ENCODE peak calls at places on chromosomes 7 and 10, in ten cellular contexts. One of them, this sample, is unnamed.

GRCh38 chr7:44638611-44639557 is 32.5 kb downstream of the OGDH start:
- DNase-seq in cardiac muscle cell: peak; percentile 72
- DNase-seq in upper lobe of left lung: no peak
- DNase-seq in left ventricle myocardium inferior: peak; percentile 56
- DNase-seq in H1: no peak
- DNase-seq in ascending aorta: peak; percentile 66
- DNase-seq in CD8-positive, alpha-beta T cell: peak; percentile 74
- DNase-seq in heart right ventricle: peak; percentile 54
- DNase-seq in tibial artery: peak; percentile 73
- DNase-seq in sigmoid colon: peak; percentile 79
- DNase-seq in this sample: peak; percentile 43

GRCh38 chr7:14137676-14138075 is 148.2 kb upstream of the ETV1 start:
- DNase-seq in upper lobe of left lung: no peak
- DNase-seq in cardiac muscle cell: no peak
- DNase-seq in CD8-positive, alpha-beta T cell: no peak
- DNase-seq in sigmoid colon: no peak
- DNase-seq in heart right ventricle: no peak
- DNase-seq in tibial artery: no peak
- DNase-seq in ascending aorta: no peak
- DNase-seq in left ventricle myocardium inferior: no peak
- DNase-seq in H1: no peak
- DNase-seq in this sample: no peak

GRCh38 chr10:105269011-105269410 is 627.9 kb downstream of the SORCS3 start:
- DNase-seq in left ventricle myocardium inferior: no peak
- DNase-seq in CD8-positive, alpha-beta T cell: no peak
- DNase-seq in sigmoid colon: no peak
- DNase-seq in tibial artery: no peak
- DNase-seq in H1: no peak
- DNase-seq in cardiac muscle cell: no peak
- DNase-seq in heart right ventricle: no peak
- DNase-seq in upper lobe of left lung: no peak
- DNase-seq in ascending aorta: no peak
- DNase-seq in this sample: no peak

GRCh38 chr7:42015413-42015698 is 221.7 kb downstream of the GLI3 start:
- DNase-seq in H1: no peak
- DNase-seq in CD8-positive, alpha-beta T cell: no peak
- DNase-seq in cardiac muscle cell: no peak
- DNase-seq in upper lobe of left lung: no peak
- DNase-seq in ascending aorta: no peak
- DNase-seq in heart right ventricle: no peak
- DNase-seq in tibial artery: no peak
- DNase-seq in sigmoid colon: no peak
- DNase-seq in left ventricle myocardium inferior: no peak
- DNase-seq in this sample: no peak

GRCh38 chr10:63268139-63268797 is 135.1 kb downstream of the NRBF2 start:
- DNase-seq in cardiac muscle cell: peak; percentile 68
- DNase-seq in heart right ventricle: no peak
- DNase-seq in upper lobe of left lung: no peak
- DNase-seq in tibial artery: no peak
- DNase-seq in sigmoid colon: no peak
- DNase-seq in CD8-positive, alpha-beta T cell: no peak
- DNase-seq in H1: no peak
- DNase-seq in ascending aorta: no peak
- DNase-seq in left ventricle myocardium inferior: no peak
- DNase-seq in this sample: no peak

GRCh38 chr7:111829221-111829620 is 266.9 kb upstream of the IMMP2L start:
- DNase-seq in sigmoid colon: no peak
- DNase-seq in cardiac muscle cell: no peak
- DNase-seq in left ventricle myocardium inferior: no peak
- DNase-seq in tibial artery: no peak
- DNase-seq in ascending aorta: no peak
- DNase-seq in H1: no peak
- DNase-seq in heart right ventricle: no peak
- DNase-seq in upper lobe of left lung: no peak
- DNase-seq in CD8-positive, alpha-beta T cell: no peak
- DNase-seq in this sample: no peak

GRCh38 chr7:155020996-155021395 is 18.1 kb upstream of the PAXIP1 start:
- DNase-seq in cardiac muscle cell: no peak
- DNase-seq in CD8-positive, alpha-beta T cell: no peak
- DNase-seq in heart right ventricle: no peak
- DNase-seq in H1: no peak
- DNase-seq in upper lobe of left lung: no peak
- DNase-seq in left ventricle myocardium inferior: no peak
- DNase-seq in tibial artery: no peak
- DNase-seq in sigmoid colon: no peak
- DNase-seq in ascending aorta: no peak
- DNase-seq in this sample: no peak

GRCh38 chr7:147496209-147496608 is 1094.4 kb upstream of the C7orf33 start:
- DNase-seq in H1: no peak
- DNase-seq in left ventricle myocardium inferior: no peak
- DNase-seq in ascending aorta: no peak
- DNase-seq in sigmoid colon: no peak
- DNase-seq in cardiac muscle cell: no peak
- DNase-seq in CD8-positive, alpha-beta T cell: no peak
- DNase-seq in upper lobe of left lung: no peak
- DNase-seq in tibial artery: no peak
- DNase-seq in heart right ventricle: no peak
- DNase-seq in this sample: no peak

DNA sequence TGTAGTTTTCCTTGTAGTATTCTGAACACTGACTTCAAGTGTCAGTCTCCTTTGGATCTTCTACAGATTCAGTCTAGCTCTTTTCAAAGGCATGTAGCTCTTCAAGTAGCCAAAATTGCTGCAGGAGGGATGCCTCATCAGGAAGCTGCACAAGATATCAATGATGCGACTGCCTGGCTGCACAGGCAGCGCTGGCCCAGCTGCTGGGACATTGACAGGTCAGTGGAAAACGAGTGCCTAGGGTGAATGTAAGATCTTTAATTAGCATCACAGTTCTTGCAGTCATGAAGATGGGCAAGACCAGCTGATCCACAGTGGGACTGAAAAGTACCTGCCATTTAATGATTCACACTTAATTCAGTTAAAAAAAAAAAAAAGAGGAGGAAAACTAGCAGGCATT is 167.6 kb downstream of the ANK3 start:
- DNase-seq in heart right ventricle: no peak
- DNase-seq in left ventricle myocardium inferior: no peak
- DNase-seq in sigmoid colon: no peak
- DNase-seq in cardiac muscle cell: no peak
- DNase-seq in ascending aorta: no peak
- DNase-seq in H1: no peak
- DNase-seq in CD8-positive, alpha-beta T cell: no peak
- DNase-seq in upper lobe of left lung: peak; percentile 16
- DNase-seq in tibial artery: no peak
- DNase-seq in this sample: no peak
- H3K27ac ChIP-seq in heart right ventricle: no peak overlapping the region
- H3K27ac ChIP-seq in left ventricle myocardium inferior: no peak overlapping the region
- H3K27ac ChIP-seq in sigmoid colon: no peak overlapping the region
- H3K27ac ChIP-seq in cardiac muscle cell: no peak overlapping the region
- H3K27ac ChIP-seq in ascending aorta: no peak overlapping the region
- H3K27ac ChIP-seq in H1: no peak overlapping the region
- H3K27ac ChIP-seq in CD8-positive, alpha-beta T cell: no peak overlapping the region
- H3K27ac ChIP-seq in upper lobe of left lung: no peak overlapping the region
- H3K27ac ChIP-seq in tibial artery: no peak overlapping the region
- H3K27ac ChIP-seq in this sample: no peak overlapping the region

GRCh38 chr7:142482899-142483658 is 225.2 kb upstream of the PRSS58 start:
- DNase-seq in heart right ventricle: no peak
- DNase-seq in sigmoid colon: no peak
- DNase-seq in upper lobe of left lung: no peak
- DNase-seq in tibial artery: peak; percentile 41
- DNase-seq in cardiac muscle cell: peak; percentile 66
- DNase-seq in ascending aorta: no peak
- DNase-seq in CD8-positive, alpha-beta T cell: peak; percentile 40
- DNase-seq in H1: no peak
- DNase-seq in left ventricle myocardium inferior: no peak
- DNase-seq in this sample: peak; percentile 71

GRCh38 chr7:142481548-142481947 is 223.7 kb upstream of the PRSS58 start:
- DNase-seq in sigmoid colon: no peak
- DNase-seq in left ventricle myocardium inferior: no peak
- DNase-seq in H1: no peak
- DNase-seq in heart right ventricle: no peak
- DNase-seq in upper lobe of left lung: no peak
- DNase-seq in cardiac muscle cell: peak; percentile 38
- DNase-seq in CD8-positive, alpha-beta T cell: no peak
- DNase-seq in tibial artery: no peak
- DNase-seq in ascending aorta: no peak
- DNase-seq in this sample: no peak

GRCh38 chr7:142487124-142487523 is 229.3 kb upstream of the PRSS58 start:
- DNase-seq in H1: no peak
- DNase-seq in CD8-positive, alpha-beta T cell: no peak
- DNase-seq in cardiac muscle cell: no peak
- DNase-seq in left ventricle myocardium inferior: no peak
- DNase-seq in sigmoid colon: no peak
- DNase-seq in ascending aorta: no peak
- DNase-seq in heart right ventricle: no peak
- DNase-seq in upper lobe of left lung: no peak
- DNase-seq in tibial artery: no peak
- DNase-seq in this sample: no peak

GRCh38 chr7:142485617-142486226 is 227.9 kb upstream of the PRSS58 start:
- DNase-seq in CD8-positive, alpha-beta T cell: no peak
- DNase-seq in left ventricle myocardium inferior: no peak
- DNase-seq in tibial artery: no peak
- DNase-seq in upper lobe of left lung: no peak
- DNase-seq in H1: no peak
- DNase-seq in heart right ventricle: no peak
- DNase-seq in cardiac muscle cell: no peak
- DNase-seq in sigmoid colon: no peak
- DNase-seq in ascending aorta: no peak
- DNase-seq in this sample: no peak

DNA sequence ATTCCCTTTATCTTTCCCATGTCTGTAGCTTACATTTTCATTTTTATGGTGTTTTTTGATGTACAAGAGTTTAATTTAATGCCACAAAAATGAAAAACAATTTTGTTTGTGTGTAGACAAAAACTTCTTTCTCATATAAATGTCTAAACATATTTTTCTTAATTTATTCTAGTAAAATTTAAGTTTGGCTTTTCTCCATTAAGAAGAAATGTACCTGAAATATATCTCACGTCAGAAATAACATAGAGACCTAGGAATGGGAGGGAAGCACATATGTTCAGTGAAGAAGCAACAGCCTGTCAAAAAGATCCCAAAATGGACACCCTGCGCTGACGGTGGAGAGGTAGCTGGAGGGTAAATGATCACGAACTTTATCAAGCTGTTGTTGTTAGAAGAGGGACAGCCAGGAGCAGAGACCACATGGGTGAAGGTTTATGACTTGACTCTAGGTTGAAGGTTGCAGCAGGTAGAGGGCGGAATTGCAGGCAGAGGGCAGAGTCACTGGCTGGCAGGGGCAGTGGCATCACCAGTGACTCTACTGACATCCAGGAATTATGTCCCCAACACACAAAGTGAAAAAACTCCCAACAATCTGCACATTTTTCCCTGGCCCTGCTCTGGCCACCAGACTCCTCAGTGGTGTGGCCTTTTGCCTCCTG is 225.9 kb upstream of the PRSS58 start:
- DNase-seq in upper lobe of left lung: no peak
- DNase-seq in left ventricle myocardium inferior: no peak
- DNase-seq in sigmoid colon: no peak
- DNase-seq in CD8-positive, alpha-beta T cell: no peak
- DNase-seq in tibial artery: no peak
- DNase-seq in H1: no peak
- DNase-seq in heart right ventricle: no peak
- DNase-seq in cardiac muscle cell: no peak
- DNase-seq in ascending aorta: no peak
- DNase-seq in this sample: no peak
- H3K4me3 ChIP-seq in upper lobe of left lung: no peak overlapping the region
- H3K4me3 ChIP-seq in left ventricle myocardium inferior: no peak overlapping the region
- H3K4me3 ChIP-seq in sigmoid colon: no peak overlapping the region
- H3K4me3 ChIP-seq in CD8-positive, alpha-beta T cell: no peak overlapping the region
- H3K4me3 ChIP-seq in tibial artery: no peak overlapping the region
- H3K4me3 ChIP-seq in H1: no peak overlapping the region
- H3K4me3 ChIP-seq in heart right ventricle: no peak overlapping the region
- H3K4me3 ChIP-seq in cardiac muscle cell: no peak overlapping the region
- H3K4me3 ChIP-seq in ascending aorta: no peak overlapping the region
- H3K4me3 ChIP-seq in this sample: no peak overlapping the region

GRCh38 chr10:110790913-110791525 is 80.7 kb upstream of the PDCD4 start:
- DNase-seq in CD8-positive, alpha-beta T cell: no peak
- DNase-seq in H1: no peak
- DNase-seq in sigmoid colon: no peak
- DNase-seq in upper lobe of left lung: no peak
- DNase-seq in tibial artery: no peak
- DNase-seq in left ventricle myocardium inferior: no peak
- DNase-seq in ascending aorta: no peak
- DNase-seq in heart right ventricle: no peak
- DNase-seq in cardiac muscle cell: no peak
- DNase-seq in this sample: no peak

GRCh38 chr10:110793128-110793812 is 78.5 kb upstream of the PDCD4 start:
- DNase-seq in upper lobe of left lung: no peak
- DNase-seq in sigmoid colon: no peak
- DNase-seq in H1: no peak
- DNase-seq in ascending aorta: no peak
- DNase-seq in CD8-positive, alpha-beta T cell: no peak
- DNase-seq in left ventricle myocardium inferior: no peak
- DNase-seq in tibial artery: no peak
- DNase-seq in heart right ventricle: no peak
- DNase-seq in cardiac muscle cell: no peak
- DNase-seq in this sample: no peak

GRCh38 chr10:110792476-110792875 is 79.3 kb upstream of the PDCD4 start:
- DNase-seq in tibial artery: no peak
- DNase-seq in cardiac muscle cell: no peak
- DNase-seq in ascending aorta: no peak
- DNase-seq in CD8-positive, alpha-beta T cell: no peak
- DNase-seq in upper lobe of left lung: no peak
- DNase-seq in heart right ventricle: no peak
- DNase-seq in left ventricle myocardium inferior: no peak
- DNase-seq in sigmoid colon: no peak
- DNase-seq in H1: no peak
- DNase-seq in this sample: no peak

GRCh38 chr10:110789604-110790428 is 81.9 kb upstream of the PDCD4 start:
- DNase-seq in ascending aorta: no peak
- DNase-seq in upper lobe of left lung: no peak
- DNase-seq in left ventricle myocardium inferior: no peak
- DNase-seq in tibial artery: no peak
- DNase-seq in cardiac muscle cell: no peak
- DNase-seq in sigmoid colon: no peak
- DNase-seq in H1: no peak
- DNase-seq in heart right ventricle: no peak
- DNase-seq in CD8-positive, alpha-beta T cell: no peak
- DNase-seq in this sample: no peak

DNA sequence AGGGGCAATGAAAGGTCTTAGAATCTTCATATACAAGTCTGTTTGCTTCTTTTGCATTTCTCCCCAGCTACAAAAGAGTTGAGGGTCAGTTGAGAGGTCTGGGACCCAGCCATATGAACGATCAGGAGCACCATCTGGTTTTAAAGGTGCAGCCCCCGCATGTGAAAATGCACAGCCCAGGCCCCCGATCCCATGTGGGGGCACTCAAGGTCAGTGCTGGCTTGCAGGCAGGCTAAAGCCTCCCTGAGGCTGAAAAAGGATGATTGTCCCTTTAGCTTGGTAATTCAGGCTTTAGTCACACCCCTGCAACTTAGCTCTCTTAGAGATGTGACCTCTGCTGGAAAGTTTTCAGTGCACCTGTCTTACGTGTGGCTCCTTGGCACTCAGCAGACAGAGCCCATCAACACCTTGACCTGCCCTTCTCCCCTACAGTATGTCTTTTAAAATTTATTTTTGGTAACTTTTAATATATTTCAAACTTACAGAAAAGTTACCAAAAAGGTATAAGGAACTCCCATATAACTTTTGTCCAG is 80.1 kb upstream of the PDCD4 start:
- DNase-seq in sigmoid colon: no peak
- DNase-seq in heart right ventricle: no peak
- DNase-seq in H1: no peak
- DNase-seq in upper lobe of left lung: no peak
- DNase-seq in ascending aorta: no peak
- DNase-seq in tibial artery: no peak
- DNase-seq in left ventricle myocardium inferior: no peak
- DNase-seq in cardiac muscle cell: no peak
- DNase-seq in CD8-positive, alpha-beta T cell: no peak
- DNase-seq in this sample: no peak
- H3K4me1 ChIP-seq in sigmoid colon: peaks cover 58% of the 10 kb centered on the region
- H3K4me1 ChIP-seq in heart right ventricle: peaks cover 12% of the 10 kb centered on the region
- H3K4me1 ChIP-seq in H1: no peaks in the 10 kb centered on the region
- H3K4me1 ChIP-seq in upper lobe of left lung: peaks cover 9% of the 10 kb centered on the region
- H3K4me1 ChIP-seq in ascending aorta: peaks cover 2% of the 10 kb centered on the region
- H3K4me1 ChIP-seq in tibial artery: no peaks in the 10 kb centered on the region
- H3K4me1 ChIP-seq in left ventricle myocardium inferior: peaks cover 94% of the 10 kb centered on the region
- H3K4me1 ChIP-seq in cardiac muscle cell: peaks cover 68% of the 10 kb centered on the region
- H3K4me1 ChIP-seq in CD8-positive, alpha-beta T cell: no peaks in the 10 kb centered on the region
- H3K4me1 ChIP-seq in this sample: peaks cover 19% of the 10 kb centered on the region

DNA sequence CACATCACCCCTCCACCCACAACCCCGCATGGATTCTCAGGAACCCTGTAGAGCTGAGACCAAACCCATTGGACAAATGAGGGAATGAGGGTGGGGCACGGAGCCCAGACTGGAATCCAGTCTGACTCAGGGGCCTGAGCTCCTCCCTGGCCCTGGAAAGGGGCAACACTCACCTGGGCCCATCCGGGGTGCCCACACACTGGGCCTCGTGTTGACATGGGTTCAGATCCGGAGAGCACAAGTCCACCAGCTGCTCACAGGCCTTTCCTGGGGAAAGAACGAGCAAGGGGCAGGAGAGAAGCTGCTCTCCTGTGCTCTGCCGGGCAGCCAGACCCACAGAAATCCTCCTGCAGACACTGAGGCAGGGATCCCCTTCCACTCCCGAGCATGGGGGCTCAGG is 172.2 kb downstream of the SLIT1 start:
- DNase-seq in sigmoid colon: no peak
- DNase-seq in heart right ventricle: no peak
- DNase-seq in left ventricle myocardium inferior: no peak
- DNase-seq in CD8-positive, alpha-beta T cell: no peak
- DNase-seq in tibial artery: no peak
- DNase-seq in cardiac muscle cell: no peak
- DNase-seq in ascending aorta: no peak
- DNase-seq in upper lobe of left lung: peak; percentile 15
- DNase-seq in H1: no peak
- DNase-seq in this sample: no peak
- H3K27ac ChIP-seq in sigmoid colon: no peak overlapping the region
- H3K27ac ChIP-seq in heart right ventricle: no peak overlapping the region
- H3K27ac ChIP-seq in left ventricle myocardium inferior: no peak overlapping the region
- H3K27ac ChIP-seq in CD8-positive, alpha-beta T cell: no peak overlapping the region
- H3K27ac ChIP-seq in tibial artery: no peak overlapping the region
- H3K27ac ChIP-seq in cardiac muscle cell: no peak overlapping the region
- H3K27ac ChIP-seq in ascending aorta: no peak overlapping the region
- H3K27ac ChIP-seq in upper lobe of left lung: no peak overlapping the region
- H3K27ac ChIP-seq in H1: no peak overlapping the region
- H3K27ac ChIP-seq in this sample: no peak overlapping the region